ENCODE peak calls at places on chromosomes 4 and X, in seven cellular contexts. One of them, this sample, is unnamed.

GRCh38 chr4:139633661-139634060 is 32.0 kb upstream of the MGST2 start:
- DNase-seq in HepG2: peak
- DNase-seq in SK-N-SH: no peak
- DNase-seq in GM12878: no peak
- DNase-seq in K562: no peak
- DNase-seq in HCT116: no peak
- DNase-seq in H1: no peak
- DNase-seq in this sample: peak

GRCh38 chr4:106056914-106057313 is 161.6 kb downstream of the NPNT start:
- DNase-seq in HepG2: no peak
- DNase-seq in HCT116: no peak
- DNase-seq in K562: no peak
- DNase-seq in GM12878: no peak
- DNase-seq in H1: peak
- DNase-seq in SK-N-SH: no peak
- DNase-seq in this sample: no peak

GRCh38 chrX:16578218-16578617 is 71.7 kb upstream of the S100G start:
- DNase-seq in HepG2: no peak
- DNase-seq in H1: no peak
- DNase-seq in HCT116: no peak
- DNase-seq in SK-N-SH: no peak
- DNase-seq in GM12878: no peak
- DNase-seq in K562: no peak
- DNase-seq in this sample: peak

GRCh38 chrX:104712515-104712914 is 146.5 kb downstream of the IL1RAPL2 start:
- DNase-seq in H1: no peak
- DNase-seq in HCT116: no peak
- DNase-seq in K562: no peak
- DNase-seq in SK-N-SH: no peak
- DNase-seq in GM12878: no peak
- DNase-seq in HepG2: no peak
- DNase-seq in this sample: no peak

GRCh38 chrX:45077748-45078424 is 122.8 kb downstream of the DIPK2B start:
- DNase-seq in HepG2: no peak
- DNase-seq in GM12878: peak
- DNase-seq in SK-N-SH: no peak
- DNase-seq in K562: no peak
- DNase-seq in HCT116: no peak
- DNase-seq in H1: no peak
- DNase-seq in this sample: no peak

GRCh38 chrX:11666180-11666579 is 460 bp upstream of the ARHGAP6 start:
- DNase-seq in H1: no peak
- DNase-seq in HepG2: no peak
- DNase-seq in GM12878: no peak
- DNase-seq in HCT116: no peak
- DNase-seq in K562: no peak
- DNase-seq in SK-N-SH: peak
- DNase-seq in this sample: no peak

GRCh38 chrX:154019633-154020499 is at the start of gene IRAK1:
- DNase-seq in SK-N-SH: peak
- DNase-seq in H1: no peak
- DNase-seq in K562: peak
- DNase-seq in GM12878: no peak
- DNase-seq in HCT116: no peak
- DNase-seq in HepG2: no peak
- DNase-seq in this sample: peak

GRCh38 chr4:93747220-93747619 is 81.3 kb upstream of the ATOH1 start:
- DNase-seq in HepG2: no peak
- DNase-seq in GM12878: no peak
- DNase-seq in HCT116: no peak
- DNase-seq in K562: no peak
- DNase-seq in H1: no peak
- DNase-seq in SK-N-SH: peak
- DNase-seq in this sample: no peak

GRCh38 chr4:116829187-116829586 is 256.2 kb downstream of the TRAM1L1 start:
- DNase-seq in H1: no peak
- DNase-seq in GM12878: no peak
- DNase-seq in SK-N-SH: no peak
- DNase-seq in HCT116: no peak
- DNase-seq in K562: no peak
- DNase-seq in HepG2: no peak
- DNase-seq in this sample: no peak

GRCh38 chr4:112510468-112511293 is 5.3 kb downstream of the NEUROG2 start:
- DNase-seq in HCT116: no peak
- DNase-seq in HepG2: no peak
- DNase-seq in GM12878: no peak
- DNase-seq in H1: no peak
- DNase-seq in SK-N-SH: peak
- DNase-seq in K562: no peak
- DNase-seq in this sample: no peak

GRCh38 chr4:110621839-110622751 is 782 bp downstream of the PITX2 start:
- DNase-seq in HepG2: no peak
- DNase-seq in SK-N-SH: no peak
- DNase-seq in H1: no peak
- DNase-seq in HCT116: no peak
- DNase-seq in GM12878: no peak
- DNase-seq in K562: no peak
- DNase-seq in this sample: no peak

GRCh38 chr4:26838055-26838842 is 22.4 kb upstream of the STIM2 start:
- DNase-seq in SK-N-SH: no peak
- DNase-seq in K562: no peak
- DNase-seq in HCT116: no peak
- DNase-seq in GM12878: no peak
- DNase-seq in HepG2: no peak
- DNase-seq in H1: no peak
- DNase-seq in this sample: no peak

GRCh38 chr4:139817657-139818452 is 152.2 kb downstream of the MGST2 start:
- DNase-seq in H1: no peak
- DNase-seq in HCT116: no peak
- DNase-seq in SK-N-SH: no peak
- DNase-seq in HepG2: no peak
- DNase-seq in K562: no peak
- DNase-seq in GM12878: no peak
- DNase-seq in this sample: no peak

GRCh38 chr4:105637409-105638258 is 70.9 kb downstream of the INTS12 start:
- DNase-seq in SK-N-SH: peak
- DNase-seq in HCT116: no peak
- DNase-seq in H1: no peak
- DNase-seq in K562: no peak
- DNase-seq in HepG2: peak
- DNase-seq in GM12878: peak
- DNase-seq in this sample: peak

GRCh38 chrX:3263681-3264126 is 82.7 kb downstream of the MXRA5 start:
- DNase-seq in HCT116: no peak
- DNase-seq in H1: no peak
- DNase-seq in GM12878: no peak
- DNase-seq in K562: no peak
- DNase-seq in SK-N-SH: no peak
- DNase-seq in HepG2: no peak
- DNase-seq in this sample: no peak

GRCh38 chr4:105843941-105844340 is 51.3 kb upstream of the NPNT start:
- DNase-seq in HCT116: no peak
- DNase-seq in K562: no peak
- DNase-seq in SK-N-SH: no peak
- DNase-seq in GM12878: no peak
- DNase-seq in H1: no peak
- DNase-seq in HepG2: no peak
- DNase-seq in this sample: no peak

GRCh38 chr4:165874072-165874798 is 1.2 kb downstream of the TLL1 start:
- DNase-seq in SK-N-SH: peak
- DNase-seq in HepG2: no peak
- DNase-seq in HCT116: no peak
- DNase-seq in GM12878: no peak
- DNase-seq in H1: no peak
- DNase-seq in K562: no peak
- DNase-seq in this sample: peak

GRCh38 chr4:83025563-83025962 is 9.4 kb upstream of the COPS4 start:
- DNase-seq in GM12878: no peak
- DNase-seq in HCT116: no peak
- DNase-seq in H1: no peak
- DNase-seq in SK-N-SH: no peak
- DNase-seq in HepG2: no peak
- DNase-seq in K562: no peak
- DNase-seq in this sample: no peak

GRCh38 chr4:65358914-65359313 is 311.4 kb downstream of the EPHA5 start:
- DNase-seq in H1: no peak
- DNase-seq in SK-N-SH: no peak
- DNase-seq in HepG2: no peak
- DNase-seq in K562: no peak
- DNase-seq in GM12878: no peak
- DNase-seq in HCT116: no peak
- DNase-seq in this sample: no peak

GRCh38 chr4:117560329-117560728 is 474.0 kb upstream of the NDST3 start:
- DNase-seq in K562: no peak
- DNase-seq in GM12878: no peak
- DNase-seq in HCT116: peak
- DNase-seq in SK-N-SH: no peak
- DNase-seq in HepG2: no peak
- DNase-seq in H1: no peak
- DNase-seq in this sample: peak

GRCh38 chrX:75337525-75337924 is 63.6 kb downstream of the UPRT start:
- DNase-seq in SK-N-SH: no peak
- DNase-seq in HCT116: no peak
- DNase-seq in H1: no peak
- DNase-seq in GM12878: no peak
- DNase-seq in HepG2: no peak
- DNase-seq in K562: no peak
- DNase-seq in this sample: no peak

GRCh38 chr4:28226962-28227361 is 1366.3 kb downstream of the STIM2 start:
- DNase-seq in HepG2: no peak
- DNase-seq in GM12878: no peak
- DNase-seq in K562: no peak
- DNase-seq in HCT116: no peak
- DNase-seq in SK-N-SH: no peak
- DNase-seq in H1: no peak
- DNase-seq in this sample: no peak

GRCh38 chrX:40008841-40009461 is 88.8 kb downstream of the BCOR start:
- DNase-seq in HCT116: no peak
- DNase-seq in GM12878: no peak
- DNase-seq in H1: no peak
- DNase-seq in K562: no peak
- DNase-seq in SK-N-SH: peak
- DNase-seq in HepG2: no peak
- DNase-seq in this sample: no peak

GRCh38 chrX:31603411-31604120 is 531.7 kb upstream of the FTHL17 start:
- DNase-seq in HCT116: no peak
- DNase-seq in K562: no peak
- DNase-seq in SK-N-SH: no peak
- DNase-seq in GM12878: no peak
- DNase-seq in H1: no peak
- DNase-seq in HepG2: no peak
- DNase-seq in this sample: no peak

GRCh38 chrX:99394450-99394849 is 1015.6 kb downstream of the PCDH19 start:
- DNase-seq in HepG2: peak
- DNase-seq in H1: no peak
- DNase-seq in SK-N-SH: no peak
- DNase-seq in K562: no peak
- DNase-seq in GM12878: no peak
- DNase-seq in HCT116: no peak
- DNase-seq in this sample: no peak
- TF ChIP-seq JUND in HepG2: no peak
- TF ChIP-seq JUND in H1: no peak
- TF ChIP-seq JUND in SK-N-SH: no peak
- TF ChIP-seq JUND in K562: no peak
- TF ChIP-seq JUND in GM12878: no peak
- TF ChIP-seq JUND in HCT116: no peak
- TF ChIP-seq JUND in this sample: no peak

DNA sequence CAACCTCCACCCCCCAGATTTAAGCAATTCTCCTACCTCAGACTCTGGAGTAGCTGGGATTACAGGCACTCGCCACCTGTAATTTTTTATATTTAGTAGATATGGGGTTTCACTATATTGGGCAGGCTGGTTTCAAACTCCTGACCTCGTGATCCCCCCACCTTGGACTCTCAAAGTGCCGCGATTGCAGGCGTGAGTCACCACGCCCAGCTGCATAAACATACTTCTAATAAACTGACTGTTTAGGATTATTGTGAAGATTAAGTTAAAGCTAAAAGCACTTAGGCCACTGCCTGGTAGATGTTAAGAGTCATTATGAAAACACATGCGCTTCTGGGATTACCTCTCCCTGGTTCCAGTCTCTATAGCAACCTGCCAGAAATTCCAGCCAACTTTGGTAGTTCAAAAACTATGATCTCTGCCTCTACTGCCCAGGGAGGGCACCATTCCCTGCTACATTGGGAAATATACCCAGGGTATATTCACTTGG is 30.2 kb upstream of the GRIA3 start:
- DNase-seq in K562: no peak
- DNase-seq in SK-N-SH: no peak
- DNase-seq in H1: no peak
- DNase-seq in GM12878: no peak
- DNase-seq in HepG2: no peak
- DNase-seq in HCT116: no peak
- DNase-seq in this sample: no peak
- TF ChIP-seq JUND in K562: no peak
- TF ChIP-seq JUND in SK-N-SH: no peak
- TF ChIP-seq JUND in H1: no peak
- TF ChIP-seq JUND in GM12878: no peak
- TF ChIP-seq JUND in HepG2: no peak
- TF ChIP-seq JUND in HCT116: no peak
- TF ChIP-seq JUND in this sample: no peak

DNA sequence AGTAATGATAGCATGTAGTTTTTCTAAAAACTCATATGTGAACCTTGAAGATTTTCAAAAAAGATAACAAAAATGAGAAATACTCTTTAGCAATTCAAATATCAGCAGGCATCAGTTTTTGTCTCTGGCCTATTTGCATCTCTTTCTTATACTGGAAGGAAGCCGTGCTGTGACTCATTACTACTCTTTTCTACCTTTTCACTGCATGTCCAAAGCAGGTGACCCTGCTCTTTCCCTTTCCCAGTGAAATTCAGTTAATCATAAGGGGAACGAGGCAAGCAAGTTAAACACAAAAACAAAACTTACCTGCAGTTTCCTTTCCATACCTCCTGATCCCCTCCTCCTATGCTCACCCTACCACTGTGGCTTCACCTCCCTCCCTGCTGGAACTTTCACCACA is 9.3 kb downstream of the SPATA4 start:
- DNase-seq in K562: no peak
- DNase-seq in SK-N-SH: no peak
- DNase-seq in GM12878: no peak
- DNase-seq in H1: no peak
- DNase-seq in HepG2: no peak
- DNase-seq in HCT116: no peak
- DNase-seq in this sample: no peak
- TF ChIP-seq JUND in K562: no peak
- TF ChIP-seq JUND in SK-N-SH: no peak
- TF ChIP-seq JUND in GM12878: no peak
- TF ChIP-seq JUND in H1: no peak
- TF ChIP-seq JUND in HepG2: no peak
- TF ChIP-seq JUND in HCT116: no peak
- TF ChIP-seq JUND in this sample: no peak

DNA sequence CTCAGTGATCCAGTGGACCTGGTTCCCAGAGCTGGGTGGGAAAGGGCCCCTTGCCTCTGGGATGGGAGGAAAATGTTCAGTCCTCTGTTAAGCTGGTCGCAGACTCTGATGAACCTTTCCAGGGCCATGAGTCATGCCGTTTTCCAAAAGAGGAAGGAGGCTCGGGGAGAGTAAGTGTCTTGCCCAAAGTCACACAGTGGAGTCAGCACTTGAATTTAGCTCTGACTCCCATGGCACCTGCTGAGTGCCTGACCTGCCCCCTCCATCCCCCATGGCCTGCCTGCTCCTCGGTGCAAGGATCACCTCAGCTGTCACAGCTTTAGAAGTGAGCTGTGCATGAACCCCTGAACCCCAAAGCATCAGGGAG is 14.0 kb upstream of the KIAA0232 start:
- DNase-seq in K562: no peak
- DNase-seq in HepG2: no peak
- DNase-seq in H1: no peak
- DNase-seq in SK-N-SH: no peak
- DNase-seq in HCT116: no peak
- DNase-seq in GM12878: no peak
- DNase-seq in this sample: no peak
- TF ChIP-seq JUND in K562: peak
- TF ChIP-seq JUND in HepG2: no peak
- TF ChIP-seq JUND in H1: no peak
- TF ChIP-seq JUND in SK-N-SH: no peak
- TF ChIP-seq JUND in HCT116: no peak
- TF ChIP-seq JUND in GM12878: no peak
- TF ChIP-seq JUND in this sample: no peak

This sample was measured in T47D.